ENCODE peak calls at places on chromosome 17, in five cellular contexts. V is cardiac fibroblast, M is tibial artery, W is nephron progenitor cell, P is AG04449. K is an unnamed sample.

GRCh38 chr17:3754458-3755334 is 31.0 kb downstream of the HASPIN start:
- DNase-seq in V (peak), M (no peak), W (peak), P (no peak), K (no peak)

GRCh38 chr17:73562896-73563295 is 81.3 kb downstream of the SDK2 start:
- DNase-seq in V (no peak), M (no peak), W (no peak), P (no peak), K (no peak)

GRCh38 chr17:6710317-6710716 is 2.9 kb downstream of the SLC13A5 start:
- DNase-seq in V (no peak), M (no peak), W (no peak), P (no peak), K (no peak)

GRCh38 chr17:75069783-75070182 is 18.0 kb upstream of the SLC16A5 start:
- DNase-seq in V (peak), M (no peak), W (no peak), P (no peak), K (no peak)

GRCh38 chr17:15023589-15023988 is 241.5 kb downstream of the PMP22 start:
- DNase-seq in V (no peak), M (no peak), W (no peak), P (no peak), K (no peak)

GRCh38 chr17:44672479-44673093 is 16.3 kb downstream of the MEIOC start:
- DNase-seq in V (peak), M (no peak), W (no peak), P (no peak), K (no peak)

GRCh38 chr17:58005728-58006562 is 1.1 kb downstream of the SRSF1 start:
- DNase-seq in V (no peak), M (no peak), W (no peak), P (no peak), K (no peak)

GRCh38 chr17:58538801-58539410 is 24.5 kb upstream of the MTMR4 start:
- DNase-seq in V (no peak), M (no peak), W (no peak), P (no peak), K (no peak)

GRCh38 chr17:81832608-81833159 is 407 bp downstream of the MCRIP1 start:
- DNase-seq in V (peak), M (peak), W (no peak), P (no peak), K (no peak)

GRCh38 chr17:42409467-42410351 is 13.3 kb downstream of the CAVIN1 start:
- DNase-seq in V (peak), M (peak), W (no peak), P (no peak), K (peak)

GRCh38 chr17:10754109-10754508 is 24.3 kb upstream of the TMEM220 start:
- DNase-seq in V (peak), M (no peak), W (peak), P (no peak), K (no peak)

GRCh38 chr17:82592289-82592683 is 56.0 kb downstream of the WDR45B start:
- DNase-seq in V (no peak), M (no peak), W (no peak), P (no peak), K (no peak)

GRCh38 chr17:44219126-44219635 is 294 bp downstream of the UBTF start:
- DNase-seq in V (peak), M (peak), W (peak), P (no peak), K (no peak)

GRCh38 chr17:77373298-77374169 is 232.8 kb downstream of the SEC14L1 start:
- DNase-seq in V (no peak), M (peak), W (peak), P (no peak), K (no peak)

GRCh38 chr17:30236807-30237206 is 1.3 kb upstream of the SLC6A4 start:
- DNase-seq in V (peak), M (no peak), W (peak), P (no peak), K (no peak)
- TF ChIP-seq CTCF in V (peak), M (peak), W (no peak), P (peak), K (peak)

DNA sequence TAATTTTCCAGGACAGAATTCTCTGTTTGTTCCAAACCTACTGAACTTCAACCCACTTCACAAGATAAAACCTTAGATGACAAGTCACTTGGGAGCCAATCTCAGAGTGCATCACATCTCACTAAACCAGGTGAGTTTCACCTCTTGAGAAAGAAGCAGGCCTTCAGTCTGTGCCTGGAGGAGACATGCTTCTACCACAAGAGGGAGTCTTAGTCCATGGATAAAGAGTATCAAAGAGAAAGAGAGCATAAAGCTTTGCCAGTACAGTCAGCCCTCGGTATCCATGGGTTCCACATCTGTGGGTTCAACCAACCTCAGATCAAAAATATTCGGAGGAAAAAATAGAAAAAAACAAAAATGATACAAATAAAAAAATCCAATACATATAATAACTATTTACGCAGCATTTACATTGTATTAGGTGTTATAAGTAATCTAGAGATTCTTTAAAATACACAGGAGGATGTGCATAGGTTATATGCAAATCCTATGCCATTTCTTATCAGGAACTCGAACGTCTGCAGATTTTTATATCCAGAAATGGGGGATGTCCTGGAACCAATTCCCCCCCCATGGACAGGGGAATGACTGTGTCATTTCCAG is 37.7 kb downstream of the DUSP14 start:
- DNase-seq in V (peak), M (no peak), W (no peak), P (no peak), K (no peak)
- TF ChIP-seq CTCF in V (peak), M (peak), W (peak), P (peak), K (peak)

GRCh38 chr17:21129023-21129681 is 2.4 kb downstream of the DHRS7B start:
- DNase-seq in V (peak), M (no peak), W (no peak), P (peak), K (no peak)

GRCh38 chr17:21124096-21124495 is 2.7 kb upstream of the DHRS7B start:
- DNase-seq in V (peak), M (no peak), W (no peak), P (no peak), K (no peak)

GRCh38 chr17:21126645-21127507 is at the start of gene DHRS7B:
- DNase-seq in V (peak), M (peak), W (peak), P (peak), K (peak)

GRCh38 chr17:21127508-21128077 is 829 bp downstream of the DHRS7B start:
- DNase-seq in V (peak), M (no peak), W (no peak), P (no peak), K (no peak)

GRCh38 chr17:21125862-21126261 is 902 bp upstream of the DHRS7B start:
- DNase-seq in V (no peak), M (no peak), W (no peak), P (no peak), K (no peak)
- TF ChIP-seq CTCF in V (no peak), M (no peak), W (no peak), P (no peak), K (no peak)

GRCh38 chr17:78421534-78422266 is 43.3 kb downstream of the PGS1 start:
- DNase-seq in V (peak), M (peak), W (peak), P (peak), K (peak)

GRCh38 chr17:78421084-78421533 is 42.7 kb downstream of the PGS1 start:
- DNase-seq in V (no peak), M (no peak), W (no peak), P (no peak), K (no peak)

GRCh38 chr17:78422872-78423588 is 44.6 kb downstream of the PGS1 start:
- DNase-seq in V (no peak), M (no peak), W (no peak), P (no peak), K (no peak)

GRCh38 chr17:78423961-78424747 is 45.7 kb downstream of the PGS1 start:
- DNase-seq in V (no peak), M (no peak), W (no peak), P (no peak), K (no peak)

DNA sequence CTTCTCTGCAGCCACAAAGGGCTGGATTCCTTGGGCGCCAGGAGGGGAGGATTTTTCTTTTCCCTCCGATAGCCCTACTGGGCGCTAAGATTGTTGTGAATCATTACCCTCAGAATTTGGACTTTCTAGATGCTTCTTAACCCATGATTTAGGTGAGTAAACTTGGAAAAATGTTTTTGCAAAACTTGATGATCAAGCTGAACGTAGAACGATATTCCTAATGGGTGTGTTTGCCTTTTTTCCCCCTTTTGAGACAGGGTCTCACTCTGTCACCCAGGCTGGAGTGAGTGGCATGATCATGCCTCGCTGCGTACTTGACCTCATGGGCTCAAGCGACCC is 43.8 kb downstream of the PGS1 start:
- DNase-seq in V (no peak), M (no peak), W (no peak), P (no peak), K (no peak)
- TF ChIP-seq CTCF in V (no peak), M (no peak), W (peak), P (no peak), K (no peak)

GRCh38 chr17:40112191-40112590 is 9.6 kb upstream of the MSL1 start:
- DNase-seq in V (no peak), M (peak), W (no peak), P (no peak), K (no peak)
- TF ChIP-seq CTCF in V (no peak), M (no peak), W (no peak), P (no peak), K (no peak)

K was measured in AG09319.